ENCODE peak calls at places on chromosomes 7 and 10, in four cellular contexts. One of them, this sample, is unnamed.

GRCh38 chr10:100816671-100817070 is 71.3 kb downstream of the PAX2 start:
- DNase-seq in MG63: no peak
- DNase-seq in brain microvascular endothelial cell: no peak
- DNase-seq in H7: no peak
- DNase-seq in this sample: no peak

GRCh38 chr7:51601461-51601860 is 284.9 kb upstream of the COBL start:
- DNase-seq in MG63: no peak
- DNase-seq in brain microvascular endothelial cell: no peak
- DNase-seq in H7: no peak
- DNase-seq in this sample: no peak

GRCh38 chr10:37856881-37857286 is 526 bp downstream of the ZNF248 start:
- DNase-seq in MG63: peak; percentile 14
- DNase-seq in brain microvascular endothelial cell: peak; percentile 7
- DNase-seq in H7: peak; percentile 6
- DNase-seq in this sample: peak; percentile 44

GRCh38 chr7:7321681-7322080 is 139.3 kb downstream of the C1GALT1 start:
- DNase-seq in MG63: no peak
- DNase-seq in brain microvascular endothelial cell: no peak
- DNase-seq in H7: no peak
- DNase-seq in this sample: peak; percentile 80

GRCh38 chr10:18449631-18450030 is 201.8 kb downstream of the NSUN6 start:
- DNase-seq in MG63: no peak
- DNase-seq in brain microvascular endothelial cell: no peak
- DNase-seq in H7: no peak
- DNase-seq in this sample: no peak

GRCh38 chr10:53052765-53053164 is 280.2 kb upstream of the MBL2 start:
- DNase-seq in MG63: no peak
- DNase-seq in brain microvascular endothelial cell: no peak
- DNase-seq in H7: no peak
- DNase-seq in this sample: peak; percentile 12

GRCh38 chr10:119131512-119132240 is 27.8 kb downstream of the DENND10 start:
- DNase-seq in MG63: no peak
- DNase-seq in brain microvascular endothelial cell: no peak
- DNase-seq in H7: no peak
- DNase-seq in this sample: peak; percentile 62

GRCh38 chr7:74271742-74272141 is 17.5 kb upstream of the CLIP2 start:
- DNase-seq in MG63: no peak
- DNase-seq in brain microvascular endothelial cell: no peak
- DNase-seq in H7: no peak
- DNase-seq in this sample: no peak

GRCh38 chr7:141916099-141916498 is at the start of gene OR9A4:
- DNase-seq in MG63: no peak
- DNase-seq in brain microvascular endothelial cell: no peak
- DNase-seq in H7: no peak
- DNase-seq in this sample: no peak

DNA sequence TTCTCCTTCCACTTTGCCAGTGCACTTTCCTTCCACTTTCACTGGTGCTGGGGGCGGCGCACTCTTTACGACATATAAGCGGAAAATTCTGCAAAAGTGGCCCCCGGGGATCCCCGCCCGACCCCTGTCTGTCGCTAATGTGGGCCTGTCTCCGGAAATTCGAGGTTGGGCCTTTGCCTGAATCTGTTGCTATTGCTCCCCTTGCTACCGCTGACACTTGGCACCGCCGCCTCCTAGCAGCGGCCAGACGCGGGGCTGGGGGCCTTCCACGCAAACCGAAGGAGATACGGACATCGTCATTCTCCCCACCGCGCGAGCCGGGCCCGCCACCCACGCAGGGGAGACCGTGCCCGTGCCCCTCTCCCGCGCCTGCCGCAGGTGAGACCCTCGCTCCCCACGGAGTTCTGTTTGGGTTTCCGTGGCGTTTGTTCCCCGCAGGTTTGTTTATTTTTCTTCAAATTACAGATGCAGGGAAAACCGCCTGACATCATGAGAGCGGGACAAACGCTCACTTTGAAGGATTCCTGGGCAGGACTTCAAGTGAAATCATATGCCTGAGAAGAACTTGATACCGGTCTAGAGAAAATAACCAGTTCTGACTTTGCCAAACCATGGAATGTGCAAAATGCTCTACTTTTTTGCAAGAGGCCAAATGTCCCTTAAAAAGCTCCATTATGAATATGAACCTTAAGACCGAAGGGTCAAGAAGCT is 5.0 kb downstream of the TWIST1 start:
- DNase-seq in MG63: peak; percentile 42
- DNase-seq in brain microvascular endothelial cell: peak; percentile 41
- DNase-seq in H7: peak; percentile 62
- DNase-seq in this sample: no peak
- H3K36me3 ChIP-seq in MG63: no peaks in the 10 kb centered on the region
- H3K36me3 ChIP-seq in brain microvascular endothelial cell: no peaks in the 10 kb centered on the region
- H3K36me3 ChIP-seq in H7: no peaks in the 10 kb centered on the region
- H3K36me3 ChIP-seq in this sample: no peaks in the 10 kb centered on the region

GRCh38 chr10:62633976-62634375 is 170.5 kb upstream of the ADO start:
- DNase-seq in MG63: no peak
- DNase-seq in brain microvascular endothelial cell: no peak
- DNase-seq in H7: no peak
- DNase-seq in this sample: no peak

GRCh38 chr10:62635127-62635526 is 169.4 kb upstream of the ADO start:
- DNase-seq in MG63: no peak
- DNase-seq in brain microvascular endothelial cell: no peak
- DNase-seq in H7: no peak
- DNase-seq in this sample: no peak

GRCh38 chr10:62627985-62628384 is 176.5 kb upstream of the ADO start:
- DNase-seq in MG63: no peak
- DNase-seq in brain microvascular endothelial cell: peak; percentile 66
- DNase-seq in H7: no peak
- DNase-seq in this sample: no peak

GRCh38 chr10:62636825-62637248 is 167.7 kb upstream of the ADO start:
- DNase-seq in MG63: no peak
- DNase-seq in brain microvascular endothelial cell: no peak
- DNase-seq in H7: peak; percentile 19
- DNase-seq in this sample: no peak

DNA sequence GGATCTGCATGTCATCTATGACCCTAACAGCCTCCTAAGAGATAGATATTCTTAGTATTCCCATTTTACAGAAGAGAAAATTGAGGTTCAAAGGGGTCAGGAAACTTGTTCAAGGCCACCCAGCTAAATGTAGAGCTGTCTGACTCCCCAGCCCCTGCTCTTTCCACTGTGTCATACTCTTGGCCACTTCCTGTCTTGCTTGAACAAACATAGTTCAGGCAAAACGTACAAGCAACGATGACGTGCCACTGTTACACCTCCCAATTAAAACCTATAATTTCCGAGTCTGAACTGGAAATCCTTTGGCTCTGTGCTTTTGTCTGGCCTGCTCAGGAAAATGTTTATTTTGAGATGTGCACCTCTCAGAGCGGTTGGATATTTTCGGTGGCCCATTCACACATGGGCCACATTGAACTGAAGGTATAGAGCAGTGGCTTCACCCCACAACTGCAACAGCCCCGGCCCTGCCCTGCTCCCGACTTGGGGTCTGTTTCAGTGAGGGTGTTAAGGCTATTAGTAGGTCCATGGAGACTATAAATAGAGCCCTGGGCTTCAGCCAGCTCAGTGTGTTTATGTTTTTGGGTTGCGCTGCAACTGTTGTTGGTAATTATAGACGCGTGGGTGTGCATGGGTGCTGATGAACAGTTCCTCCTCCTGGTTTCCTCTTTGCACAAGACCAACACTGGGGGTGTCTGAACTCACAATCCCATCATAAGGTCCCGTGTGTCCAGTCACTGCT is 172.3 kb upstream of the ADO start:
- DNase-seq in MG63: no peak
- DNase-seq in brain microvascular endothelial cell: peak; percentile 45
- DNase-seq in H7: no peak
- DNase-seq in this sample: peak; percentile 66
- H3K4me3 ChIP-seq in MG63: no peak overlapping the region
- H3K4me3 ChIP-seq in brain microvascular endothelial cell: no peak overlapping the region
- H3K4me3 ChIP-seq in H7: no peak overlapping the region
- H3K4me3 ChIP-seq in this sample: no peak overlapping the region

GRCh38 chr7:87895363-87895762 is 19.1 kb downstream of the DBF4 start:
- DNase-seq in MG63: no peak
- DNase-seq in brain microvascular endothelial cell: no peak
- DNase-seq in H7: no peak
- DNase-seq in this sample: no peak

GRCh38 chr7:87899258-87899657 is 23.0 kb downstream of the DBF4 start:
- DNase-seq in MG63: no peak
- DNase-seq in brain microvascular endothelial cell: no peak
- DNase-seq in H7: no peak
- DNase-seq in this sample: no peak
- H3K36me3 ChIP-seq in MG63: peaks cover 61% of the 10 kb centered on the region
- H3K36me3 ChIP-seq in brain microvascular endothelial cell: no peaks in the 10 kb centered on the region
- H3K36me3 ChIP-seq in H7: peaks cover 7% of the 10 kb centered on the region
- H3K36me3 ChIP-seq in this sample: peaks cover 3% of the 10 kb centered on the region

GRCh38 chr7:139105037-139105382 is 4.5 kb downstream of the ZC3HAV1 start:
- DNase-seq in MG63: no peak
- DNase-seq in brain microvascular endothelial cell: no peak
- DNase-seq in H7: no peak
- DNase-seq in this sample: no peak
- H3K4me3 ChIP-seq in MG63: peak overlapping the region; percentile 82
- H3K4me3 ChIP-seq in brain microvascular endothelial cell: no peak overlapping the region
- H3K4me3 ChIP-seq in H7: no peak overlapping the region
- H3K4me3 ChIP-seq in this sample: no peak overlapping the region

GRCh38 chr7:36438211-36438610 is 48.5 kb downstream of the ANLN start:
- DNase-seq in MG63: no peak
- DNase-seq in brain microvascular endothelial cell: no peak
- DNase-seq in H7: no peak
- DNase-seq in this sample: no peak
- H3K36me3 ChIP-seq in MG63: peaks cover 85% of the 10 kb centered on the region
- H3K36me3 ChIP-seq in brain microvascular endothelial cell: no peaks in the 10 kb centered on the region
- H3K36me3 ChIP-seq in H7: no peaks in the 10 kb centered on the region
- H3K36me3 ChIP-seq in this sample: no peaks in the 10 kb centered on the region

GRCh38 chr10:91629715-91630549 is 2.9 kb downstream of the PPP1R3C start:
- DNase-seq in MG63: no peak
- DNase-seq in brain microvascular endothelial cell: no peak
- DNase-seq in H7: no peak
- DNase-seq in this sample: no peak
- H3K4me3 ChIP-seq in MG63: no peak overlapping the region
- H3K4me3 ChIP-seq in brain microvascular endothelial cell: no peak overlapping the region
- H3K4me3 ChIP-seq in H7: no peak overlapping the region
- H3K4me3 ChIP-seq in this sample: no peak overlapping the region

DNA sequence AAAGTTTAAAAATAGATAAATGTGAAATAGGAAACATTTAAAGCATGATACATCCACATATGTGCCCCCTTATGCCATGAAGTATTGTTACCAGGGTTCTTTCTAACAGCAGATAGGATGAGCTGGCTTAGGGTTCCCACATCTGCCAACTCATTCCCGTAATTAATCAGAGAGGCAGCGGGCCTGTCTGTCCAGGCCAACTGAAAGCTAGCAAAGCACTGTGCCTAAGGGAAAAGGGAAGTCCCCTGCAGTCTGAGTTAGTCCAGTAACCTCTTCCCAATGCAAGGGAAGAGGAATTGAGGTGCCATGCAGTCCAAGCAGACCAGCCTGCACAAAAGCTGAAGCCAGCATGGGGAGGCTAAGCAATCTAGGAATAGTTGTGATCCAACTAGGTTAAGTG is 18.3 kb upstream of the ZC3HAV1L start:
- DNase-seq in MG63: no peak
- DNase-seq in brain microvascular endothelial cell: no peak
- DNase-seq in H7: no peak
- DNase-seq in this sample: no peak
- H3K36me3 ChIP-seq in MG63: peaks cover 21% of the 10 kb centered on the region
- H3K36me3 ChIP-seq in brain microvascular endothelial cell: peaks cover 31% of the 10 kb centered on the region
- H3K36me3 ChIP-seq in H7: peaks cover 8% of the 10 kb centered on the region
- H3K36me3 ChIP-seq in this sample: peaks cover 9% of the 10 kb centered on the region

DNA sequence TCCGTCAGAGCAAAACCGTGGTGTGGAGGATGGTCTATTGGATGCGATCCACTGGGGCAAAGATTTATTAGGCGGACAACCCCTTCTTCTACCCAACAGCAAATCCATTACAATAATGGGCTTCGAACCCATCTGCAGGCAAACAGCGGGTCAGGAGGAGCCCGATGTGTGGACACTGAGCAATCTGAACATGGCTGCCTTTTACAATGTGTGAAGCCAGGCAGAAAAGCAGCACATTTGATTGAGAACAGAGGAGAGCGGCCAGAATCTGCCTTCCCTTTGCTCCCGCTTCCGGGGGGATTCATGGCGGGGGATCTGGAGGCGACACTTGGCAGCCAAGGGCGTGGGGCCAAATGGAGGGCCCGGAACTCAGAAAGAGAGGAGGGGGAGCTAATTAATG is 133.0 kb downstream of the EMX2 start:
- DNase-seq in MG63: no peak
- DNase-seq in brain microvascular endothelial cell: no peak
- DNase-seq in H7: no peak
- DNase-seq in this sample: no peak
- H3K4me3 ChIP-seq in MG63: no peak overlapping the region
- H3K4me3 ChIP-seq in brain microvascular endothelial cell: no peak overlapping the region
- H3K4me3 ChIP-seq in H7: no peak overlapping the region
- H3K4me3 ChIP-seq in this sample: no peak overlapping the region

DNA sequence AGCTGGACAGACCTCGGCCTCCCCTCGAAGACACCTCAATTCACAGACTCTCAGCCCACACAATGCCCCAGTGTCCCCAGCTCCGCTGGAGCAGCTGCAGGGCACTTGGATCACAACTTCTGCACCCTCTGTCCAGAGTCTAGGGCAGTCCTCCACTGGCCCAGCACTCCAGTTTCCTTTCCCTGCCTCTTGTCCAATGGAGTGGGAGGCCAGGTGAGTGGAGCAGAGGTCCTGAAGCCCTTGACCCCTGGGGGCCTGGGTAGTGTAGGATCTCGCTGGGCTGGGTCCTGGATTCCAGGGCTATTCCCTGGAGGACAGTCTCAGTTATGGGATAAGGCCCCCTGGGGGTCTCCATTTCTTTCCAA is 11.8 kb downstream of the SFRP5 start:
- DNase-seq in MG63: no peak
- DNase-seq in brain microvascular endothelial cell: no peak
- DNase-seq in H7: no peak
- DNase-seq in this sample: no peak
- H3K36me3 ChIP-seq in MG63: peaks cover 30% of the 10 kb centered on the region
- H3K36me3 ChIP-seq in brain microvascular endothelial cell: peaks cover 38% of the 10 kb centered on the region
- H3K36me3 ChIP-seq in H7: peaks cover 9% of the 10 kb centered on the region
- H3K36me3 ChIP-seq in this sample: peaks cover 18% of the 10 kb centered on the region